ENCODE peak calls at places on chromosomes 13 and 19, in eight cellular contexts. X is CD8-positive, alpha-beta memory T cell; T is tibial artery; S is pancreas; R is CD8-positive, alpha-beta T cell; D is effector memory CD4-positive, alpha-beta T cell; K is tibial nerve; E is MM.1S. N is an unnamed sample. For H3K4me1, the result is how much of the 10 kb centered on the place peaks cover.

GRCh38 chr19:43675906-43676305 is 5.9 kb upstream of the PLAUR start:
- DNase-seq in D (no peak), R (no peak), T (no peak), S (no peak), K (no peak), X (no peak), E (no peak), N (no peak)

GRCh38 chr19:16234552-16235445 is 37.1 kb downstream of the AP1M1 start:
- DNase-seq in K (peak), T (no peak), X (peak), E (no peak), S (no peak), D (no peak), R (no peak), N (no peak)

GRCh38 chr19:294341-294818 is 3.2 kb upstream of the PLPP2 start:
- DNase-seq in E (peak), X (no peak), T (no peak), D (no peak), R (no peak), K (no peak), S (no peak), N (no peak)

GRCh38 chr19:46659151-46660007 is 1.6 kb downstream of the DACT3 start:
- DNase-seq in K (no peak), S (no peak), D (no peak), T (peak), E (no peak), X (no peak), R (no peak), N (peak)

GRCh38 chr19:40231544-40232424 is 5.3 kb upstream of the CCNP start:
- DNase-seq in R (no peak), E (no peak), K (no peak), D (no peak), S (no peak), T (no peak), X (no peak), N (peak)

GRCh38 chr13:26539738-26540292 is 17.7 kb upstream of the WASF3 start:
- DNase-seq in K (no peak), D (no peak), S (no peak), E (no peak), R (no peak), X (no peak), T (peak), N (no peak)

GRCh38 chr13:99606322-99607089 is 105.2 kb downstream of the TM9SF2 start:
- DNase-seq in K (peak), S (peak), E (peak), D (peak), R (peak), X (peak), T (peak), N (peak)

GRCh38 chr19:33193864-33194362 is at the start of gene LRP3:
- DNase-seq in X (no peak), K (no peak), T (no peak), R (no peak), D (no peak), S (peak), E (no peak), N (peak)

GRCh38 chr19:17473041-17473440 is 2.7 kb downstream of the SLC27A1 start:
- DNase-seq in K (no peak), T (no peak), X (no peak), D (no peak), R (no peak), E (no peak), S (no peak), N (no peak)

GRCh38 chr19:5172859-5173577 is 167.6 kb downstream of the PTPRS start:
- DNase-seq in R (no peak), T (peak), K (no peak), S (no peak), D (no peak), X (no peak), E (no peak), N (no peak)

GRCh38 chr13:59182241-59182640 is 981.5 kb downstream of the DIAPH3 start:
- DNase-seq in D (no peak), X (no peak), E (no peak), T (no peak), R (no peak), S (no peak), K (no peak), N (no peak)

GRCh38 chr19:32875428-32875827 is 5.9 kb upstream of the SLC7A9 start:
- DNase-seq in S (no peak), D (no peak), K (no peak), X (no peak), E (no peak), T (no peak), R (no peak), N (no peak)

GRCh38 chr13:42055500-42056085 is 7.1 kb downstream of the DGKH start:
- DNase-seq in S (no peak), K (no peak), D (no peak), T (no peak), X (no peak), R (no peak), E (peak), N (no peak)

GRCh38 chr19:8490395-8490760 is 12.1 kb downstream of the PRAM1 start:
- DNase-seq in R (no peak), T (no peak), S (no peak), E (no peak), X (no peak), K (no peak), D (no peak), N (peak)
- H3K4me1 ChIP-seq in R (under half), T (under half), S (under half), E (under half), X (under half), K (under half), D (under half), N (under half)

GRCh38 chr19:2051771-2052704 is 994 bp upstream of the MKNK2 start:
- DNase-seq in D (peak), S (peak), K (no peak), T (no peak), E (no peak), R (peak), X (peak), N (peak)

GRCh38 chr19:2050991-2051770 is at the start of gene MKNK2:
- DNase-seq in D (peak), X (peak), E (peak), T (peak), S (peak), R (peak), K (peak), N (peak)

GRCh38 chr19:2048959-2049740 is 1.9 kb downstream of the MKNK2 start:
- DNase-seq in E (peak), K (no peak), S (no peak), D (no peak), R (no peak), X (no peak), T (peak), N (no peak)

GRCh38 chr19:2049741-2050348 is 1.2 kb downstream of the MKNK2 start:
- DNase-seq in X (peak), E (peak), T (peak), R (peak), D (peak), S (peak), K (peak), N (peak)

GRCh38 chr19:2050349-2050990 is 574 bp downstream of the MKNK2 start:
- DNase-seq in T (no peak), S (peak), E (no peak), D (no peak), R (no peak), X (no peak), K (no peak), N (no peak)
- H3K4me1 ChIP-seq in T (under half), S (under half), E (under half), D (half or more), R (half or more), X (half or more), K (half or more), N (half or more)

DNA sequence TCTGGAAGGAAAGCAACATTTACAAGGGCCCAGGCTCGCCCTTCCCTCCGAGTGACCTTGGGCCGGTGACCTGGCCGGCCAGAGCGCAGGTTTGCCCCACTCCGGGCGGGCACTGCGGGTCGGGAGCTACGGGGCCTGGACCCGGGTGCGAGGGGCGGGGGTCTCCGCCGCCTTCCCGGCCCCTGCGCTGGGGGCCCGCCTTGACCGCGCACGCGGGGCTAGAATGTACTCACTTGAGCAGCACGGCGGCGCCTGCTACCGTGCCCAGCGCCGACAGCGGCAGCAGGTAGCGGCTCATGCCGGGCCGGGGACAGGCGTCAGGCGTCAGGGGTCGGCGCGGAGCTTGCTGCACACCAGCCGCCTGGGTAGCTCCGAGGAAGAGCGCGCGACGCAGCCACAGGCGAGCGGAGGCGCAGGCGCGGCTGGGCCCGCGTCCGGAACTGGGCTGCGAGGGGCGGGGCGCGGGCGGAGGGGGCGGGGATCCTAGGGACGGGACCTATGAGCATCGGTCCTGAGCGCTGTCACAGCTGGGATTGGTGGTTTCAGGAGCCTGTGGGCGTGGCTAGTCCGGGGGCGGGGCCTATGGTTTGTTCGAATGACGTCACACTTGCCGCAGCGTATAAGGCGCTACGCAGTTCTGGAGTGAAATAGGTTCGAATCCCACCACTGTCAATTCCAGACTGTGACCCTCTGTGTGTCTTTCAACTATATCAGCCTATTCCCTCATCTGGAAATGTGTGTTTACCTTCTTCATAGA is at the start of gene RDH13:
- DNase-seq in T (peak), D (peak), S (peak), E (peak), X (peak), R (peak), K (peak), N (peak)
- H3K4me1 ChIP-seq in T (under half), D (under half), S (under half), E (under half), X (under half), R (under half), K (under half), N (under half)

DNA sequence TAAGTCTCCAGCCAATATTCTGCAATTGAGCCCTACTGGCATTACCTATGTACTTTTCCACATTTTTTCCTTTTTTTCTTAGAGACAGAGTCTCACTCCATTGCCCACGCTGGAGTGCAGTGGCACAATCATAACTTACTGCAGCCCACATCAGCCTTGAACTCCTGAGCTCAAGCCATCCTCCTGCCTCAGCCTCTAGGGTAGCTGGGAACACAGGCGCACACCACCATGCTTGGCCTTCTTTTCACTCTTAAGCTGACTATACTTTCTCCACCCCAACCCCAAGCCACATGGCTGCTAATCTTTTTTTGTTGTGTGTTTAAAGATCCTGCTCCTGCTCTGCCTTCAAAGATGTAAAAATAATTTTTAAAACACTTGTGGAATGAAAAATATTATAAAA is 1.6 kb upstream of the LATS2 start:
- DNase-seq in R (no peak), T (no peak), S (no peak), D (no peak), K (no peak), E (no peak), X (no peak), N (no peak)
- H3K4me1 ChIP-seq in R (under half), T (under half), S (under half), D (under half), K (under half), E (under half), X (under half), N (under half)

GRCh38 chr19:4016903-4017638 is 9.5 kb downstream of the PIAS4 start:
- DNase-seq in D (no peak), E (no peak), K (no peak), R (no peak), S (no peak), X (no peak), T (no peak), N (no peak)
- H3K4me1 ChIP-seq in D (under half), E (under half), K (half or more), R (under half), S (under half), X (under half), T (under half), N (under half)

GRCh38 chr19:42248270-42249148 is 6.1 kb upstream of the GSK3A start:
- DNase-seq in T (no peak), D (no peak), S (no peak), X (no peak), E (no peak), R (no peak), K (no peak), N (no peak)
- H3K4me1 ChIP-seq in T (under half), D (under half), S (under half), X (under half), E (under half), R (under half), K (half or more), N (half or more)

GRCh38 chr19:14515501-14516047 is 2.6 kb downstream of the DNAJB1 start:
- DNase-seq in D (no peak), T (no peak), R (no peak), K (no peak), S (no peak), X (no peak), E (no peak), N (no peak)
- H3K4me1 ChIP-seq in D (under half), T (under half), R (under half), K (half or more), S (under half), X (half or more), E (under half), N (under half)

DNA sequence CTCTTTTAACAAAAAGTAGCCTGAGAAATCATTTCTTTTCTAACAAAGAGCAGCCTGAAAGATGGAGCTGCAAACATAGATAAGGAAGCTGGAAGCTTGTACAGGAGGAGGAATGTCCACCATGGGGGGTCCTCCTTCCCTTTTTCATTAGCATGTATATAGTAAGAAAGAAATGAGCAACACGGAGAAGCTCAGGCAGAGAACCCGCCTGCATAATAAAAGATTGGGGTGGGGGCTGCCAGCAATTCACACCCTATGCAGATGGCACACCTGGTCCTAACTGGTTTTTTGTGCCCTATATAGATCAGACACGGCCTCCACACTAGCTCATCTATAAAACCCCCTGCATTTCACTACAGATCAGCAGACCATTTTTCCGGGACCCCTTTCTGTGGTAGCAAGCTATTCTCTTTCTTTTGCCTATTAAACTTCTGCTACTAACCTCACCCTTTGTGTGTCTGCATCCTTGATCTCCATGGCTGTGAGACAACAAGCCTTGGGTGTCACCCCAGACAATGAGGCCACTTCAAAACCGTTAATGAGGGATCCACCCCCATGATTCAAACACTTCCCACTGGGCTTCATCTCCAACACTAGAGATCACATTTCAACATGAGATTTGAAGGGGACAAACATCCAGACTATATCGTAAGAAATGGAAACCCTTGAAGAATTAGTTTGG is 167.5 kb upstream of the FREM2 start:
- DNase-seq in X (no peak), K (no peak), E (no peak), R (no peak), S (no peak), T (no peak), D (no peak), N (no peak)
- H3K4me1 ChIP-seq in X (under half), K (under half), E (under half), R (under half), S (under half), T (under half), D (under half), N (under half)

N was measured in heart left ventricle.